ENCODE peak calls at places on chromosomes 7 and 10, in ten cellular contexts. K, Y, N, D, B, R, V, P, Q and H are unnamed samples.

GRCh38 chr10:44253769-44254462 is 131.0 kb downstream of the CXCL12 start:
- DNase-seq in Q (no peak), B (peak; percentile 83), D (no peak), Y (peak; percentile 83), V (peak; percentile 56), K (peak; percentile 65), N (no peak), R (no peak), P (peak; percentile 84), H (no peak)

GRCh38 chr7:44284216-44284615 is 41.2 kb downstream of the CAMK2B start:
- DNase-seq in Q (no peak), B (no peak), R (no peak), V (peak; percentile 5), Y (peak; percentile 12), D (no peak), P (no peak), N (no peak), K (peak; percentile 38), H (no peak)

GRCh38 chr7:137563986-137564385 is 220.5 kb upstream of the PTN start:
- DNase-seq in R (no peak), Q (no peak), K (no peak), D (no peak), B (no peak), N (no peak), V (no peak), Y (no peak), P (peak; percentile 25), H (no peak)

GRCh38 chr7:139680676-139681462 is 96.9 kb downstream of the HIPK2 start:
- DNase-seq in B (peak; percentile 67), Q (peak; percentile 78), P (peak; percentile 96), N (no peak), R (no peak), D (peak; percentile 78), Y (peak; percentile 54), K (peak; percentile 73), V (no peak), H (peak; percentile 42)

GRCh38 chr7:66315192-66315591 is 110.1 kb downstream of the TPST1 start:
- DNase-seq in B (no peak), K (no peak), D (no peak), R (no peak), N (no peak), Q (no peak), Y (no peak), V (no peak), P (no peak), H (no peak)

GRCh38 chr7:127893547-127893946 is 137.7 kb downstream of the LRRC4 start:
- DNase-seq in B (no peak), R (no peak), P (no peak), D (no peak), K (no peak), V (no peak), Y (no peak), N (no peak), Q (no peak), H (no peak)

GRCh38 chr7:14321947-14322346 is 332.5 kb upstream of the ETV1 start:
- DNase-seq in P (no peak), Y (peak; percentile 43), R (no peak), V (no peak), Q (no peak), B (no peak), D (no peak), N (no peak), K (no peak), H (no peak)

GRCh38 chr7:142855756-142856564 is 1.1 kb downstream of the EPHB6 start:
- DNase-seq in K (peak; percentile 69), B (no peak), R (no peak), Q (no peak), N (no peak), D (no peak), Y (peak; percentile 80), V (peak; percentile 33), P (peak; percentile 69), H (no peak)

GRCh38 chr10:69232252-69232651 is 12.1 kb downstream of the HKDC1 start:
- DNase-seq in N (no peak), D (peak; percentile 76), R (no peak), K (no peak), Q (no peak), V (no peak), P (peak; percentile 72), Y (no peak), B (peak; percentile 62), H (no peak)

GRCh38 chr7:53811555-53812079 is 730.6 kb upstream of the VSTM2A start:
- DNase-seq in P (no peak), Q (no peak), D (no peak), N (no peak), V (no peak), Y (no peak), R (no peak), B (no peak), K (no peak), H (no peak)

GRCh38 chr10:93475871-93476270 is 6.3 kb downstream of the MYOF start:
- DNase-seq in Y (no peak), K (no peak), D (peak; percentile 90), P (no peak), V (no peak), R (no peak), N (no peak), Q (no peak), B (no peak), H (no peak)

GRCh38 chr10:93476756-93477155 is 5.4 kb downstream of the MYOF start:
- DNase-seq in N (no peak), B (no peak), R (no peak), P (no peak), Y (no peak), K (no peak), Q (no peak), V (no peak), D (no peak), H (no peak)

GRCh38 chr10:93473804-93474472 is 8.2 kb downstream of the MYOF start:
- DNase-seq in B (no peak), Y (no peak), K (no peak), N (no peak), P (no peak), Q (no peak), R (no peak), D (no peak), V (no peak), H (no peak)

GRCh38 chr10:93473161-93473560 is 9.0 kb downstream of the MYOF start:
- DNase-seq in Y (no peak), K (no peak), Q (no peak), V (no peak), N (no peak), P (no peak), B (no peak), R (no peak), D (no peak), H (no peak)

GRCh38 chr10:93475227-93475626 is 6.9 kb downstream of the MYOF start:
- DNase-seq in V (no peak), Y (no peak), N (no peak), P (no peak), D (no peak), Q (no peak), K (no peak), B (no peak), R (no peak), H (no peak)
- H3K4me1 ChIP-seq in V (peaks cover 25% of the 10 kb centered on the region), Y (peaks cover 5% of the 10 kb centered on the region), N (peaks cover 5% of the 10 kb centered on the region), P (peaks cover 64% of the 10 kb centered on the region), D (peaks cover 87% of the 10 kb centered on the region), Q (no peaks in the 10 kb centered on the region), K (peaks cover 85% of the 10 kb centered on the region), B (peaks cover 6% of the 10 kb centered on the region), R (peaks cover 4% of the 10 kb centered on the region), H (no peaks in the 10 kb centered on the region)

GRCh38 chr10:76624470-76624869 is 1013.1 kb downstream of the KCNMA1 start:
- DNase-seq in R (no peak), K (no peak), Q (no peak), N (no peak), Y (no peak), P (no peak), B (no peak), D (no peak), V (no peak), H (no peak)
- H3K4me1 ChIP-seq in R (no peaks in the 10 kb centered on the region), K (no peaks in the 10 kb centered on the region), Q (no peaks in the 10 kb centered on the region), N (no peaks in the 10 kb centered on the region), Y (no peaks in the 10 kb centered on the region), P (peaks cover 3% of the 10 kb centered on the region), B (peaks cover 4% of the 10 kb centered on the region), D (no peaks in the 10 kb centered on the region), V (no peaks in the 10 kb centered on the region), H (no peaks in the 10 kb centered on the region)

DNA sequence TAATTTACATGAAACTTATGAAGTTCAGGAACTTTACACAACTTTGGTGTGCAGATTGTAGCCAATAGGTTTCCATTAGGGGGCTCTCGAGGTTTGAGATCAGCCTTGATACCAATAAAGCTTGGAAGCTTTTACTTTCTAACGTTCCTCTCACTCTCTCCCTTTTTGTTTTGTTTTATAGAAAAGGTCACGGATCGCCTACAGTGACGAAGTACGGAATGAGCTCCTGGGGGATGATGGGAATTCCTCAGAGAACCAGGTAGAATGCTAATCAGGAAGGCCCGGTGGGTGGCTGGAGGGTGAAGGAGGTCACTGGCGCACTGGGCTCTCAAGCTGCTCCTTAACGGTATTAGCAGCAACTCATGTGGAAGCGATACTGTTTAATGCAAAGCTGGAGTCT is 79.9 kb downstream of the VTI1A start:
- DNase-seq in V (no peak), Y (no peak), K (no peak), D (no peak), B (no peak), N (peak; percentile 84), R (peak; percentile 46), P (no peak), Q (no peak), H (no peak)
- H3K4me1 ChIP-seq in V (no peaks in the 10 kb centered on the region), Y (no peaks in the 10 kb centered on the region), K (no peaks in the 10 kb centered on the region), D (peaks cover 16% of the 10 kb centered on the region), B (peaks cover 4% of the 10 kb centered on the region), N (peaks cover 73% of the 10 kb centered on the region), R (peaks cover 12% of the 10 kb centered on the region), P (peaks cover 38% of the 10 kb centered on the region), Q (peaks cover 12% of the 10 kb centered on the region), H (no peaks in the 10 kb centered on the region)

GRCh38 chr10:101062231-101063161 is 707 bp downstream of the KAZALD1 start:
- DNase-seq in Q (peak; percentile 69), R (peak; percentile 76), N (peak; percentile 90), P (peak; percentile 54), B (peak; percentile 89), Y (peak; percentile 63), V (no peak), K (peak; percentile 79), D (no peak), H (peak; percentile 28)

GRCh38 chr10:101060951-101061813 is 607 bp upstream of the KAZALD1 start:
- DNase-seq in K (peak; percentile 98), N (peak; percentile 98), Q (peak; percentile 90), R (peak; percentile 97), V (peak; percentile 89), P (peak; percentile 98), B (peak; percentile 99), D (no peak), Y (peak; percentile 94), H (no peak)

GRCh38 chr10:101063162-101063525 is 1.4 kb downstream of the KAZALD1 start:
- DNase-seq in D (no peak), K (no peak), P (no peak), Y (no peak), Q (no peak), R (no peak), V (no peak), N (no peak), B (no peak), H (no peak)

GRCh38 chr10:101060036-101060950 is 1.5 kb upstream of the KAZALD1 start:
- DNase-seq in B (peak; percentile 96), D (peak; percentile 88), K (peak; percentile 95), Y (peak; percentile 97), N (peak; percentile 95), P (peak; percentile 98), Q (peak; percentile 93), R (peak; percentile 95), V (peak; percentile 86), H (peak; percentile 84)

DNA sequence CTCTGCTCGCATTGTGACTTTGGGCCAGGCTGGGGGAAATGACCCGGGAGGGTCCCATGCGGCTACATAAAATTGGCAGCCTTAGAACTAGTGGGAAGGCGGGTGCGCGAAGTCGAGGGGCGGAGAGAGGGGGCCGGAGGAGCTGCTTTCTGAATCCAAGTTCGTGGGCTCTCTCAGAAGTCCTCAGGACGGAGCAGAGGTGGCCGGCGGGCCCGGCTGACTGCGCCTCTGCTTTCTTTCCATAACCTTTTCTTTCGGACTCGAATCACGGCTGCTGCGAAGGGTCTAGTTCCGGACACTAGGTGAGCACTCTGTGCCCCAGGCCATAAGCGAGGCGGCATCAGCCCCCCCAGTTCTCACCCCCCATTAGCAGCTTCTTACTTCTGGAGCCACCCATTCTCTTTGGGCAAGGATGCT is at the start of gene KAZALD1:
- DNase-seq in Y (no peak), N (no peak), R (no peak), V (no peak), K (no peak), B (no peak), Q (no peak), P (no peak), D (no peak), H (no peak)
- H3K4me1 ChIP-seq in Y (peaks cover 52% of the 10 kb centered on the region), N (peaks cover 33% of the 10 kb centered on the region), R (peaks cover 28% of the 10 kb centered on the region), V (peaks cover 35% of the 10 kb centered on the region), K (peaks cover 56% of the 10 kb centered on the region), B (peaks cover 31% of the 10 kb centered on the region), Q (peaks cover 47% of the 10 kb centered on the region), P (peaks cover 52% of the 10 kb centered on the region), D (peaks cover 25% of the 10 kb centered on the region), H (peaks cover 37% of the 10 kb centered on the region)